ENCODE peak calls at places on chromosomes 4 and X, in six cellular contexts. P is A549, G is stomach, R is tibial nerve, T is HepG2, U is sigmoid colon. Q is an unnamed sample.

GRCh38 chrX:53456254-53456653 is 22.1 kb upstream of the HSD17B10 start:
- DNase-seq in P (no peak), G (no peak), R (no peak), T (no peak), U (no peak), Q (no peak)

GRCh38 chr4:38621004-38621684 is 42.9 kb upstream of the KLF3 start:
- DNase-seq in P (peak; percentile 20), G (peak; percentile 67), R (peak; percentile 65), T (peak; percentile 44), U (no peak), Q (peak; percentile 46)

GRCh38 chr4:140238353-140239041 is 84.5 kb upstream of the MAML3 start:
- DNase-seq in P (no peak), G (peak; percentile 85), R (peak; percentile 84), T (no peak), U (peak; percentile 97), Q (peak; percentile 89)

GRCh38 chr4:97013309-97014106 is 1129.8 kb downstream of the STPG2 start:
- DNase-seq in P (no peak), G (no peak), R (no peak), T (no peak), U (no peak), Q (no peak)

GRCh38 chrX:103716967-103717366 is 6.3 kb downstream of the TMEM31 start:
- DNase-seq in P (no peak), G (no peak), R (no peak), T (no peak), U (no peak), Q (no peak)

GRCh38 chr4:34791224-34791623 is 1453.1 kb downstream of the ARAP2 start:
- DNase-seq in P (no peak), G (no peak), R (no peak), T (no peak), U (no peak), Q (no peak)

GRCh38 chr4:100848865-100849264 is 331.0 kb upstream of the EMCN start:
- DNase-seq in P (no peak), G (no peak), R (no peak), T (no peak), U (no peak), Q (no peak)

GRCh38 chr4:84366111-84366510 is 133.0 kb downstream of the NKX6-1 start:
- DNase-seq in P (no peak), G (no peak), R (no peak), T (no peak), U (no peak), Q (no peak)

GRCh38 chrX:109270580-109271484 is 211.1 kb downstream of the GUCY2F start:
- DNase-seq in P (no peak), G (peak; percentile 46), R (no peak), T (no peak), U (no peak), Q (no peak)

GRCh38 chr4:165208741-165209388 is 1.5 kb downstream of the KLHL2 start:
- DNase-seq in P (no peak), G (no peak), R (no peak), T (no peak), U (no peak), Q (no peak)

GRCh38 chr4:171896426-171896825 is 83.2 kb downstream of the GALNTL6 start:
- DNase-seq in P (no peak), G (no peak), R (no peak), T (no peak), U (no peak), Q (no peak)

GRCh38 chrX:110734894-110735541 is 60.6 kb downstream of the CHRDL1 start:
- DNase-seq in P (no peak), G (no peak), R (no peak), T (no peak), U (no peak), Q (no peak)

GRCh38 chrX:35890699-35891098 is 28.8 kb upstream of the CFAP47 start:
- DNase-seq in P (peak; percentile 17), G (peak; percentile 48), R (no peak), T (peak; percentile 46), U (no peak), Q (no peak)

GRCh38 chr4:39255266-39255665 is 72.9 kb downstream of the WDR19 start:
- DNase-seq in P (peak; percentile 7), G (no peak), R (no peak), T (peak; percentile 7), U (no peak), Q (no peak)

GRCh38 chrX:150548684-150549083 is 19.7 kb upstream of the MTM1 start:
- DNase-seq in P (no peak), G (no peak), R (no peak), T (no peak), U (no peak), Q (no peak)

GRCh38 chr4:80069837-80070788 is 2.9 kb downstream of the ANTXR2 start:
- DNase-seq in P (no peak), G (no peak), R (no peak), T (no peak), U (no peak), Q (no peak)

GRCh38 chrX:45200741-45201234 is at the start of gene DIPK2B:
- DNase-seq in P (no peak), G (no peak), R (no peak), T (no peak), U (no peak), Q (no peak)

GRCh38 chr4:115323106-115323684 is 209.8 kb upstream of the NDST4 start:
- DNase-seq in P (no peak), G (no peak), R (no peak), T (no peak), U (no peak), Q (no peak)

GRCh38 chr4:123409301-123409700 is 12.7 kb downstream of the SPRY1 start:
- DNase-seq in P (no peak), G (no peak), R (no peak), T (no peak), U (no peak), Q (no peak)

GRCh38 chr4:96916731-96917130 is 1076.8 kb downstream of the PDHA2 start:
- DNase-seq in P (no peak), G (no peak), R (no peak), T (no peak), U (no peak), Q (no peak)

GRCh38 chr4:15153662-15154061 is 151.4 kb downstream of the CPEB2 start:
- DNase-seq in P (no peak), G (no peak), R (no peak), T (no peak), U (no peak), Q (no peak)
- H3K27ac ChIP-seq in P (no peak overlapping the region), G (no peak overlapping the region), R (no peak overlapping the region), T (no peak overlapping the region), U (no peak overlapping the region), Q (no peak overlapping the region)

GRCh38 chr4:2060578-2061207 is 1.6 kb downstream of the NAT8L start:
- DNase-seq in P (no peak), G (no peak), R (no peak), T (no peak), U (no peak), Q (peak; percentile 15)

GRCh38 chr4:2059726-2060577 is 825 bp downstream of the NAT8L start:
- DNase-seq in P (no peak), G (no peak), R (no peak), T (no peak), U (no peak), Q (peak; percentile 41)

GRCh38 chr4:2059034-2059725 is at the start of gene NAT8L:
- DNase-seq in P (peak; percentile 48), G (no peak), R (no peak), T (no peak), U (no peak), Q (no peak)

GRCh38 chr4:2057382-2058065 is 1.6 kb upstream of the NAT8L start:
- DNase-seq in P (no peak), G (no peak), R (no peak), T (no peak), U (no peak), Q (no peak)

DNA sequence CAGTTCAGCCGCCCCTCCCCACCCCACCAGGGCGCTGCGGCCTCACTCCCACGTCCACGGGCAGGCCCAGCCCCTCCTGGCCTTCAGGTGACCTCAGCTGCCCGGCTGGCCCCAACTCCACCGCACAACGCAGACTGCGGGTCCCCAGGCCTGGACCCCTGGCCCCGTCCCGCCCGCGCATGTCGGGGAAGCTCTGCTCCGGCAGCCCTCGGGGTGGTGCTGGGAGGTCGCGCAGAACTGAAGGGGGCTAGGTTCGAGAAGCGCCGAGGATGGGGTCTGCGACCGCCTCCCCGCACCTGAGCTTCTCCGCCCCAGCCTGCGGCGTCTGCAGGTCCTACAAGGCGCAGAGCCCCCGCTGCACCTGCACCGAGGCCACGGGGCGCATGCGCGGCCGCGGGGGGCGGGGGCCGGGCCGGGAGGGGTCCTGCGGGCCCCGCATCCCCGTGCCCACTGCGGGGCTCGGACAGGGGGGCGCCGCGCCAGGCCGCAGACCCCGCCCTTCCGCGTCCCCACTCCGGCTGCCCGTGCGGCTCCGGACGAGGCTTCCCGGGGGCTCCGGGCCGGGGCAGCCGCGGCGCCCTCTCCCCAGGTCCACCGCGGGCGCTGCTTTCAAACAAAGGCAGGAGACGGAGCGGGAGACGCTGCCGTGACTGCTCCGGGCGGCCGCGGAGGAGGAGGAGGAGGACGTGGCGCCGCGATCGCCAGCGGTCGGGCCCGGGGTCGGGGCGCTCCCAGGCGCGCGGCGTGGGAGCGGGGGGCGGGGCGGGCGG is 678 bp upstream of the NAT8L start:
- DNase-seq in P (peak; percentile 49), G (no peak), R (no peak), T (no peak), U (no peak), Q (no peak)
- TF ChIP-seq EP300 in P (no peak), G (no peak), R (no peak), T (no peak), U (no peak), Q (no peak)

GRCh38 chr4:10729366-10729765 is 44.8 kb upstream of the CLNK start:
- DNase-seq in P (no peak), G (no peak), R (no peak), T (no peak), U (no peak), Q (no peak)
- TF ChIP-seq POLR2A in P (no peak), G (no peak), R (no peak), T (no peak), U (no peak), Q (no peak)

GRCh38 chr4:169208090-169208455 is 62.7 kb downstream of the SH3RF1 start:
- DNase-seq in P (no peak), G (no peak), R (no peak), T (peak; percentile 23), U (no peak), Q (no peak)

GRCh38 chr4:169202878-169203277 is 67.9 kb downstream of the SH3RF1 start:
- DNase-seq in P (no peak), G (no peak), R (no peak), T (no peak), U (no peak), Q (no peak)

GRCh38 chr4:169203891-169204290 is 66.9 kb downstream of the SH3RF1 start:
- DNase-seq in P (no peak), G (no peak), R (no peak), T (no peak), U (no peak), Q (no peak)

GRCh38 chr4:169207436-169208089 is 63.2 kb downstream of the SH3RF1 start:
- DNase-seq in P (no peak), G (no peak), R (no peak), T (no peak), U (no peak), Q (no peak)

GRCh38 chr4:169205146-169205806 is 65.5 kb downstream of the SH3RF1 start:
- DNase-seq in P (no peak), G (no peak), R (no peak), T (no peak), U (no peak), Q (no peak)
- H3K27ac ChIP-seq in P (peak overlapping the region; percentile 47), G (no peak overlapping the region), R (no peak overlapping the region), T (no peak overlapping the region), U (no peak overlapping the region), Q (no peak overlapping the region)

Q was measured in ovary.